ENCODE peak calls at places on chromosomes 13 and 19, in six cellular contexts. Q is HCT116, Y is endothelial cell of umbilical vein, I is K562, D is GM12878, O is HepG2. K is an unnamed sample. For H3K79me2, the result is how much of the 10 kb centered on the place peaks cover.

GRCh38 chr13:100523994-100524393 is 64.6 kb downstream of the GGACT start:
- DNase-seq in Q (no peak), I (no peak), D (no peak), Y (no peak), O (no peak), K (no peak)

GRCh38 chr13:113053801-113054604 is 51.6 kb upstream of the F7 start:
- DNase-seq in Y (no peak), I (no peak), O (no peak), Q (no peak), D (no peak), K (no peak)

GRCh38 chr19:919157-920050 is 2.3 kb downstream of the KISS1R start:
- DNase-seq in I (no peak), Q (no peak), Y (no peak), O (no peak), D (no peak), K (peak)

GRCh38 chr19:1910169-1910568 is 5.0 kb downstream of the ADAT3 start:
- DNase-seq in D (no peak), Y (no peak), Q (no peak), I (no peak), O (no peak), K (no peak)

GRCh38 chr13:36806102-36806501 is 12.9 kb upstream of the RFXAP start:
- DNase-seq in I (no peak), Y (no peak), O (no peak), Q (no peak), D (no peak), K (no peak)

GRCh38 chr19:49635530-49636229 is 4.3 kb downstream of the RRAS start:
- DNase-seq in I (no peak), D (no peak), Q (no peak), Y (no peak), O (no peak), K (no peak)

GRCh38 chr13:114140909-114141255 is 8.5 kb upstream of the RASA3 start:
- DNase-seq in D (no peak), I (no peak), O (no peak), Y (no peak), Q (no peak), K (no peak)

GRCh38 chr13:104984296-104984818 is 1551.1 kb downstream of the EFNB2 start:
- DNase-seq in Y (peak), O (no peak), I (no peak), Q (no peak), D (peak), K (no peak)

GRCh38 chr19:54959840-54960239 is 6.3 kb upstream of the NLRP2 start:
- DNase-seq in Q (no peak), D (no peak), Y (no peak), I (no peak), O (no peak), K (no peak)

GRCh38 chr19:58182577-58182988 is 278 bp upstream of the ZNF274 start:
- DNase-seq in Y (no peak), D (no peak), O (no peak), Q (no peak), I (peak), K (no peak)

GRCh38 chr19:29714953-29715694 is at the start of gene C19orf12:
- DNase-seq in O (peak), I (peak), Q (no peak), D (no peak), Y (peak), K (no peak)

GRCh38 chr13:104522235-104523072 is 1456.2 kb upstream of the SLC10A2 start:
- DNase-seq in Q (no peak), I (no peak), D (no peak), Y (no peak), O (no peak), K (no peak)

GRCh38 chr13:111943229-111943795 is 123.6 kb upstream of the SOX1 start:
- DNase-seq in O (no peak), Y (no peak), Q (no peak), D (no peak), I (no peak), K (no peak)

GRCh38 chr13:66154354-66154753 is 1075.8 kb downstream of the PCDH9 start:
- DNase-seq in Y (no peak), D (no peak), O (no peak), I (no peak), Q (no peak), K (no peak)

GRCh38 chr13:98410591-98410990 is 166.3 kb downstream of the STK24 start:
- DNase-seq in O (no peak), D (no peak), I (no peak), Y (no peak), Q (no peak), K (no peak)

GRCh38 chr13:75762066-75762937 is 126.2 kb downstream of the LMO7 start:
- DNase-seq in Y (peak), Q (no peak), I (no peak), O (peak), D (peak), K (no peak)

GRCh38 chr19:42246143-42246868 is 3.9 kb upstream of the GSK3A start:
- DNase-seq in Q (no peak), D (no peak), I (peak), Y (peak), O (no peak), K (no peak)

GRCh38 chr19:55350620-55351315 is 3.8 kb downstream of the COX6B2 start:
- DNase-seq in Q (no peak), I (no peak), Y (no peak), O (no peak), D (no peak), K (no peak)

GRCh38 chr13:34657716-34658115 is 284.4 kb upstream of the NBEA start:
- DNase-seq in O (no peak), D (no peak), Y (no peak), I (no peak), Q (no peak), K (no peak)

GRCh38 chr13:28574617-28575142 is 79.8 kb upstream of the FLT1 start:
- DNase-seq in I (peak), Q (peak), Y (peak), D (peak), O (peak), K (no peak)

GRCh38 chr13:59479629-59480028 is 684.1 kb downstream of the DIAPH3 start:
- DNase-seq in I (no peak), O (no peak), Q (no peak), Y (no peak), D (no peak), K (no peak)

GRCh38 chr13:37047032-37047431 is 12.5 kb downstream of the SUPT20H start:
- DNase-seq in I (no peak), Y (no peak), D (no peak), O (no peak), Q (no peak), K (no peak)

GRCh38 chr19:5259750-5260149 is 80.9 kb downstream of the PTPRS start:
- DNase-seq in Y (no peak), Q (no peak), D (no peak), I (no peak), O (no peak), K (no peak)

GRCh38 chr13:66887088-66887487 is 343.0 kb downstream of the PCDH9 start:
- DNase-seq in Q (no peak), I (no peak), O (no peak), D (peak), Y (no peak), K (no peak)

GRCh38 chr13:78610381-78610883 is 7.1 kb upstream of the POU4F1 start:
- DNase-seq in D (no peak), O (no peak), Q (no peak), I (no peak), Y (no peak), K (no peak)

GRCh38 chr19:8610928-8611284 is 391 bp upstream of the ADAMTS10 start:
- DNase-seq in Y (no peak), O (no peak), D (no peak), Q (no peak), I (no peak), K (no peak)

GRCh38 chr19:41860419-41861097 is 503 bp downstream of the RPS19 start:
- DNase-seq in I (no peak), D (no peak), Y (peak), O (no peak), Q (no peak), K (no peak)

GRCh38 chr19:33486936-33487793 is 34.4 kb downstream of the PEPD start:
- DNase-seq in Q (no peak), D (no peak), Y (no peak), O (no peak), I (no peak), K (no peak)

GRCh38 chr13:28485551-28485950 is 9.4 kb downstream of the FLT1 start:
- DNase-seq in Q (no peak), Y (no peak), I (no peak), D (no peak), O (no peak), K (no peak)

GRCh38 chr19:38263696-38264485 is 482 bp upstream of the SPINT2 start:
- DNase-seq in Q (peak), Y (no peak), D (no peak), I (peak), O (peak), K (no peak)

GRCh38 chr13:41835871-41836270 is 125.0 kb downstream of the VWA8 start:
- DNase-seq in O (no peak), Q (no peak), I (no peak), D (no peak), Y (no peak), K (no peak)

GRCh38 chr19:47381653-47382279 is 32.7 kb downstream of the DHX34 start:
- DNase-seq in Y (no peak), D (no peak), O (no peak), Q (no peak), I (no peak), K (no peak)

GRCh38 chr19:3440082-3440481 is 40.2 kb downstream of the SMIM24 start:
- DNase-seq in Y (no peak), O (peak), I (peak), D (no peak), Q (no peak), K (no peak)

GRCh38 chr19:4035582-4035981 is 28.0 kb downstream of the PIAS4 start:
- DNase-seq in Y (no peak), Q (no peak), D (no peak), O (no peak), I (no peak), K (no peak)

GRCh38 chr19:35403116-35403760 is 32.4 kb downstream of the GPR42 start:
- DNase-seq in I (no peak), O (no peak), Y (no peak), Q (no peak), D (no peak), K (no peak)

GRCh38 chr19:12603714-12604113 is 6.9 kb downstream of the ZNF490 start:
- DNase-seq in D (peak), I (no peak), Q (no peak), Y (no peak), O (no peak), K (no peak)

GRCh38 chr19:40270362-40271089 is 14.6 kb downstream of the AKT2 start:
- DNase-seq in Q (no peak), I (no peak), D (no peak), Y (no peak), O (no peak), K (no peak)

GRCh38 chr19:55830656-55831055 is 1.1 kb downstream of the NLRP11 start:
- DNase-seq in Y (no peak), Q (peak), I (no peak), D (no peak), O (no peak), K (no peak)

GRCh38 chr13:112968910-112969691 is at the start of gene MCF2L:
- DNase-seq in D (no peak), O (peak), I (no peak), Y (peak), Q (no peak), K (peak)

GRCh38 chr13:31161583-31162150 is at the start of gene HSPH1:
- DNase-seq in I (peak), D (peak), O (peak), Y (peak), Q (peak), K (no peak)
- TF ChIP-seq POLR2A in I (peak), D (peak), O (peak), Y (peak), Q (peak), K (peak)

DNA sequence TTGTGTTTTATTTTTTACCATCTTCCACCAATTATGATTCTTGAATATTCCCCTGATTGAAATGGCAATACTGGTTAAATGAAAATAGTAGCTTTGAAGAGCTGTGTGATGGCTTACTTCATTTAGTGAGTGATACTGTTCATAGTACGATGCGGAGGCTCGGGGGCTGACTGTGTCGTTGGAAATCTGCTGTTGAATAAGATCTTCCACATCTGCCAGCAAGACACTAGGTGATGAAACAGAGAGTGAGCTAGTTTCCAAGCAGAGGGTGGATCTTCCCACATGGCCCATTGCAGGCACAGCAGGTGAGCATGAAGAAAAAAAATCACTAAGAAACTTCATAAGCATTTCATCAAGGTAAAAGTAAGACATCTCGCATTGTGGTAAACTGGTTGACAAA is 22.5 kb downstream of the CPB2 start:
- DNase-seq in Q (no peak), Y (no peak), O (no peak), I (no peak), D (no peak), K (no peak)
- H3K79me2 ChIP-seq in Q (under half), Y (under half), O (under half), I (under half), D (under half), K (under half)

DNA sequence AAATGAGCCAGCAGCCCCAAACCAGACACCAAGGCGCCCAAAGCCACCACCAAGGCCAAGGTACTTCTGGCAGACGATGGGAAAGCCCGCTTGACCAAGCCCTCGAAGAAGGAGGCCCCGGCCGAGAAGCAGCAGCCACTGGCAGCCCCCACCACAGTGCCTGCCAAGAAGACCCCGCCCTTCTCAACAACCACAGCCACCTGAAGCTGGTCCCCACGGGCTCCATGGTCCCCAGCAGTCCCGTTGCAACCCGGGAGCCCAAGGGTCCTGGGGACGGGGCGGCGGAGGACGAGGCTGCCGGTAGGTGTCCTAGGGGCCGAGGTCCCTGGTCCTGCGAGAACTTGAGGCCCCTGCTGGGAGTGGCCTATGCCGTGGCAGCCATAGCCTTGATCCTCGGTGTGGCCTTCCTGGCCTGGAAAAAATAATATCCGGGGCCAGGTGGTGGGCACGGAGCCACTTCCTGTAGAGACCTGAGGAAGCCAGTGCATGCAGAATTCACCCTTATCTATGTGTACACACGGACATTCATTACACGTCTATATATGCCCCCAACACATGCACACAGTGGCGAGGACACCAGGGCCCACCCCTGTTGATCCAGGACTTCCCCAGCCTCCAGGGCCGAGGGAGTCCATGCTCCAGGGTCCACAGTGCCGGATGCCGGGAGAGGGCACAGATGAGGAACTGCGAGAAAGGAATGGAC is 13.8 kb downstream of the C1QTNF9 start:
- DNase-seq in I (no peak), D (no peak), O (no peak), Q (no peak), Y (no peak), K (no peak)
- TF ChIP-seq POLR2A in I (no peak), D (no peak), O (no peak), Q (no peak), Y (no peak), K (no peak)

GRCh38 chr19:18500820-18501219 is 21.1 kb downstream of the ELL start:
- DNase-seq in Q (no peak), I (no peak), O (no peak), Y (no peak), D (no peak), K (no peak)
- H3K79me2 ChIP-seq in Q (half or more), I (half or more), O (half or more), Y (half or more), D (half or more), K (under half)